ENCODE peak calls at places on chromosomes 16 and 17, in six cellular contexts. J is HCT116, D is K562, B is GM12878, T is SK-N-SH, V is HepG2. C is an unnamed sample. For H3K4me1, the result is how much of the 10 kb centered on the place peaks cover.

GRCh38 chr17:83036193-83036592 is 43.2 kb upstream of the METRNL start:
- DNase-seq in V (no peak), J (no peak), B (no peak), T (no peak), D (no peak), C (no peak)

GRCh38 chr17:74840989-74841666 is 18.6 kb downstream of the GRIN2C start:
- DNase-seq in V (peak), B (no peak), J (no peak), T (no peak), D (peak), C (no peak)

GRCh38 chr16:89917773-89918452 is 749 bp upstream of the MC1R start:
- DNase-seq in V (peak), T (peak), J (peak), D (peak), B (peak), C (no peak)

GRCh38 chr17:50822550-50822949 is 12.8 kb upstream of the WFIKKN2 start:
- DNase-seq in V (no peak), D (no peak), T (no peak), B (no peak), J (no peak), C (no peak)

GRCh38 chr17:38457577-38458371 is 29.5 kb downstream of the ARHGAP23 start:
- DNase-seq in J (no peak), B (no peak), V (no peak), T (no peak), D (no peak), C (no peak)

GRCh38 chr16:4882261-4882632 is 35.0 kb downstream of the UBN1 start:
- DNase-seq in J (no peak), B (no peak), T (peak), D (no peak), V (no peak), C (no peak)

GRCh38 chr17:8623591-8623990 is 6.9 kb downstream of the MYH10 start:
- DNase-seq in D (no peak), T (no peak), J (no peak), V (no peak), B (no peak), C (no peak)

GRCh38 chr17:1909985-1910384 is 80.2 kb downstream of the RPA1 start:
- DNase-seq in D (no peak), J (no peak), V (peak), T (no peak), B (no peak), C (no peak)

GRCh38 chr17:65163990-65164495 is 26.9 kb downstream of the RGS9 start:
- DNase-seq in J (peak), V (peak), B (no peak), D (peak), T (no peak), C (no peak)

GRCh38 chr16:87077750-87078127 is 239.5 kb downstream of the C16orf95 start:
- DNase-seq in T (no peak), V (no peak), D (no peak), J (no peak), B (no peak), C (no peak)

GRCh38 chr16:4410335-4411075 is 5.9 kb downstream of the CORO7 start:
- DNase-seq in T (peak), J (no peak), D (no peak), V (no peak), B (no peak), C (no peak)

GRCh38 chr17:71237903-71238538 is 882.8 kb upstream of the SOX9 start:
- DNase-seq in V (no peak), J (peak), D (no peak), B (no peak), T (peak), C (peak)

GRCh38 chr16:28882476-28883180 is 4.3 kb downstream of the ATP2A1 start:
- DNase-seq in J (no peak), D (no peak), B (no peak), V (no peak), T (no peak), C (no peak)

GRCh38 chr16:58236231-58236690 is 38.4 kb upstream of the CSNK2A2 start:
- DNase-seq in J (peak), D (peak), T (peak), B (no peak), V (peak), C (no peak)

GRCh38 chr16:4320030-4320429 is 4.2 kb downstream of the GLIS2 start:
- DNase-seq in J (no peak), V (no peak), T (no peak), D (no peak), B (no peak), C (no peak)

GRCh38 chr16:78281115-78281514 is 181.7 kb downstream of the WWOX start:
- DNase-seq in T (no peak), B (no peak), V (no peak), J (no peak), D (no peak), C (no peak)

GRCh38 chr16:10528635-10529034 is 51.8 kb downstream of the EMP2 start:
- DNase-seq in J (no peak), V (no peak), B (no peak), D (no peak), T (no peak), C (no peak)

GRCh38 chr17:7862692-7863437 is 5.1 kb downstream of the CYB5D1 start:
- DNase-seq in V (peak), T (peak), J (no peak), D (peak), B (no peak), C (no peak)

DNA sequence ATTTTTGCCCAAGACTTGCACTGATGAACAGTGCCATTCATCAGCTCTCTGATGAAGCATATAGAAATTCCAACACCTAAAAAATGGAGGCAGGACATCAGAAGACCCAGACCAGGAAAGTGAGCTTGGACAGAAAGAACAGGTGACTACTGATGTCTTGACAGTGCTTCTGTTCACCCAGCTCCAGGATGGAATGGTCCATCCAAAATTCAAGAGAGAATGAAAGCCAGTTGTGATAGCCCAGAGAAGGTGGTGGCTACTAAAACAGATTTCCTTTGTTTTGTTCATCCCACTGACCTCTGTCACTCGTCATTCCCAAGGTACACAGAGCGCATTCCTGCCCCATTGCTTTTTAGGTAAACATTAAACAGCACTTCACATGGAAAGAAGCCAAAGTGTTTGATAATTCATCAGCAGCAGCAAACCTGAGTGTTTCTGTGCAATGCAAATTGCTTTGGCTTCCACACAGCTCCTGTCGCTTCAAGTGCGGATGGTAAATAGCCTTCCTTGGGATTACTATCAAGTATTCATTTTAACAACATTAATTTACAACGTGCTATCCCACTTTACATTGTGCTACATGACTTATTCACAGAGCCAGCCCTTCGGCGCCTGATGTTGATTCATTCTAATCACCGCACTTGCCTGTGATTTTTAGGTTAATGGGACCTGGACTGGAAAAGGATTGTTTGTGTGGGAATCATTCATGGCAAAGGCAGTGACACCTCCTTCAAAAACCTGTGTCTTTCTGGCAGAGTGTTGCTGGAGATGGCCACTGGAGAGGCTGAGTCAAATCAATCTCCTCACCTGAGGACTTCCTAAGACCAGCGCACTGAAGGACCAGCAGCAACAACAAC is 65.1 kb upstream of the TOX3 start:
- DNase-seq in B (no peak), T (no peak), D (no peak), V (peak), J (no peak), C (no peak)
- TF ChIP-seq SIN3A in B (no peak), T (no peak), D (no peak), V (peak), J (no peak), C (no peak)

GRCh38 chr16:88784074-88784855 is 755 bp downstream of the PIEZO1 start:
- DNase-seq in V (peak), T (peak), J (no peak), B (no peak), D (peak), C (no peak)

GRCh38 chr16:88783391-88784073 is 1.5 kb downstream of the PIEZO1 start:
- DNase-seq in B (no peak), V (no peak), D (no peak), J (no peak), T (no peak), C (no peak)

GRCh38 chr16:88784856-88785105 is 239 bp downstream of the PIEZO1 start:
- DNase-seq in J (no peak), T (no peak), V (no peak), B (no peak), D (no peak), C (no peak)

GRCh38 chr16:88781140-88782077 is 3.6 kb downstream of the PIEZO1 start:
- DNase-seq in B (no peak), V (no peak), T (no peak), J (no peak), D (no peak), C (no peak)

DNA sequence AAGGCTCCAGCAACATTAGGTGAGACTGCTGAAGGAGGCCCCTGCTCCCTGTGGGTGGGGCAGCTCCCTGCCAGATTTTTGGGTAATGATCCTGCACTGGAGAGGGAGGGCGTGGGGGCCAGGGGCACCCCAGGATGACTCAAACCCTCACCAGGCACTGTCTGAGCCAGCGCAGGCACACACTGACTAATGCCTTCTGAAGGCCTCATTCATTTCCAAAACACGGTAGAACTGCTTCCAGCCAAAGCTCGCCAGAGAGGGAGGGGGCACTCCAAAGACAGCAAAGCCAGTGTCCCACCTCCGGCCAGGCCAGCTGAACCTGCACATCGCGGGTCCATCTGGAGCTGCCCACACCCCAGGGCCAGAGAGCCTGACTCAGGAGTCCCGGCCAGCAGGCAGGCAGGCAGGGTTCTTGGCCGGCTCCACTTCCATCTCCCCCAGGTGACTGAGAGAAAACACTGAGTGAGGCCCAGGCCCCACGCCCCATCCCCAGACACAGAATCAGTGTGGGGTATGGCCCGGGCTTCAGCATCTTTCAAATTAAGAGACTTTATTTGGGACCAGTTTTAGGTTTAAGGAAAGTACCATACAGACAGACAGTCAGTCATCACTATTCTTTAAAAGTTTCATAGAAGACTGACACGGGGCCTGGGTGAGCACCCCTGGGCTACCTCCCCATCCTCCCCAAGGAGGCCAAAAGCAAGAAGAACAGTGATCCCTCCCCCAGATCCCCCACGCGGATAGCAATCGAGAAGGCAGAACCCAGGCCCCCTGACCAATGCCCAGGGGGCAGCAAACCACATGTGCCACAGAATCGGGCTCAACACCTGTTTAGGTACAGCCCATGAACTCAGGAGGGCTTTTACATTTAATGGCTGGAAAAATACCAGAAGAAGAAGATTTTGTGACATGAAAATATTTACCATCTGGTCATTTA is 2.3 kb downstream of the PIEZO1 start:
- DNase-seq in B (no peak), V (no peak), T (no peak), J (peak), D (no peak), C (no peak)
- TF ChIP-seq REST in B (no peak), V (no peak), T (peak), J (no peak), D (no peak), C (no peak)

DNA sequence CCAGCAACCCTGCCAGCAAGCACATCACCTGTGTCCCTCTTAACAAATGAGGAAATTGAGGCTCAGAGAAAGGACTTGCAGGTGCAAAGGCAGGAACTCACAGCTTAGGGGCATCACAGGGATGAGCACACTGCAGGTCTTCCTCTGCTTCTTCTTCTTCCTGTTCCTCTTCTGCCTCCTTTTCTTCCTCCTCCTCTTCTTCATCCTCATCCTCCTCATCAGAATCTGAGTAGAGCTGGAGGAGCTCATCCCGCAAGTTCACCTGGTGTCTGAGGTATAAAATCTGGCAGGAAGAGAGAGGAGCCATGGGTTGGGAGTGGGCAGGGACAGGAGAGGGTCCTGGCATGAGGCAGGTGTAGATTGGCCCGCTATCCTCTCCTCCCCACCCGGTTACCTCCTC is 2.6 kb downstream of the HAP1 start:
- DNase-seq in J (no peak), V (no peak), D (no peak), T (no peak), B (no peak), C (no peak)
- H3K4me1 ChIP-seq in J (under half), V (under half), D (under half), T (under half), B (under half), C (under half)

DNA sequence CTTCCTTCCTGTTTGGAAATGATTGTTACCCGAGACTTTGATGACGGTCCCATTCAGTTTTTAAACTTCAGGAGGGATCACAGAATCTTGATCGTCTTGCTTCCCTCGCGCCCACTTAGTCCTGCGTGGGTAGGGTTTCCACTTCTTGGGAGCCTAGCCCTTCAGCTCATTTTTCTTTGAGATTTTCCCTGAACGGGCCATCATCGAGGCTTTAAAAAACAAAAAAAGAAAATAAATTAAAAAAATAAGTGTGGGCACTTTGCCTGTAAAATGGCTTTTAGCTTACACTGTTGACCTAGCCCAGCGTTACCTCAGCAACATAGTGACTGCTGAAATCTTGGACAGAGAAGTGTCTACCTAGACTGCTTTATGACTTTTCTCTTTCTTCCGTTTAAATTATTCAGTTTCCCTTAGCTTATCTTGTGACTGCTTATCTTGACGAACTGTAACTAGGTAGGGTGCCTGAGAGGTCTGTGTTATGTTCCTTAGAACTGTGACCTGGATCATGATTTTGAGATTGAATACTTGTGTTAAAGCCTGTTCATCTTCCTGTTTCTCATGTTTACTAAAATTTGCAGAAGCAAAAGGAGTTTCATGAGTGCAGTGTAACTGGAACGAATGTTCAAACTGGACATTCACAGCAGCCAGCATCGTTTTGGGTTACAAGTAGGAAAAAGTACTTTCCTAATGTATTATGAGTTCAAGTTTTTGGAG is 868 bp downstream of the WWP2 start:
- DNase-seq in V (peak), B (no peak), J (no peak), D (no peak), T (no peak), C (no peak)
- TF ChIP-seq SIN3A in V (peak), B (no peak), J (no peak), D (no peak), T (no peak), C (no peak)

GRCh38 chr17:47730681-47731080 is 2.4 kb upstream of the TBX21 start:
- DNase-seq in T (peak), D (no peak), B (no peak), J (no peak), V (no peak), C (no peak)

GRCh38 chr17:47727704-47728036 is 5.4 kb upstream of the TBX21 start:
- DNase-seq in B (no peak), V (no peak), D (no peak), J (no peak), T (no peak), C (no peak)

GRCh38 chr17:47731396-47731795 is 1.6 kb upstream of the TBX21 start:
- DNase-seq in J (no peak), V (no peak), T (peak), D (no peak), B (no peak), C (no peak)

GRCh38 chr17:47728214-47728877 is 4.7 kb upstream of the TBX21 start:
- DNase-seq in V (no peak), B (no peak), J (no peak), D (no peak), T (no peak), C (no peak)

DNA sequence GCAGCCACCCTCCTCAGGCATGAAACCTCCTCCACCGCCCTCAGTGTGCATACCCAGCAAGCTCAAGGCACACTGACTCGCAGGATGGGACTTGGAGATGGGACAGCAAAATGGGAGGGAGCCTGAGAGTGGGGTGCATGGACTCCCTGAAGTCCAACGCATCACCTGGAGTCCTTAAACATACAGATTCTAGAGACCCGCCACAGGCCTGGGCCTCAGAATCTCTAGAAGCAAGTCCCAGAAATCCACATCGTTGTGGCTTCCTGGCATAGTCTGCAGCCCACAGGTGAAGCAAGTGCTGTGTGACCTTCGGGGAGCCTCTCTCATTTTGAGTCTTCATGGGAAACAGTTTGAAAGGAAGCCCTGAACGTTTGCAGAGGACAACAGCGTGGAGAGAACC is 3.5 kb upstream of the TBX21 start:
- DNase-seq in V (no peak), B (no peak), T (no peak), D (no peak), J (no peak), C (no peak)
- TF ChIP-seq REST in V (no peak), B (no peak), T (no peak), D (no peak), J (no peak), C (no peak)

DNA sequence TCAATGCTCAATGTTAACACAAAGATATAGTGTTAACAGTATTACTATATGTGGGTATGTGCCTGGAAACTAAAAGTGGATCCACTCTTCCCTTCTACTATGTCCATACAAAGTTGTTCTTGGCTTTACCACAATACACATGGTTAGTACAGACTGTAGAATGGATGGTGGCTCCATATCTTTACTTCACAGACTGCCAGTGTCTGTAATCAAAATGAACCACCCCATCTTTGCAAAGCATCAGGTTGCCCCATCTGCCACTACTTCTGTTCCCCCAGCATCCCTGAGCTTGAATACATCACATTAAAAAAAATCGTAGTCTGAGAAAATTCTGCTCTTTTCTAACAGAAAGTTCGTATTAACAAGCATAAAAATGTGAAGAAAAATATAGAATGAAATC is 30.0 kb downstream of the USP32 start:
- DNase-seq in B (no peak), V (no peak), J (no peak), D (peak), T (no peak), C (no peak)
- H3K4me1 ChIP-seq in B (under half), V (under half), J (under half), D (under half), T (under half), C (under half)

GRCh38 chr17:58969156-58969555 is 137.5 kb downstream of the TRIM37 start:
- DNase-seq in D (no peak), V (no peak), B (no peak), T (peak), J (no peak), C (no peak)
- TF ChIP-seq SIN3A in D (no peak), V (no peak), B (no peak), T (no peak), J (no peak), C (no peak)

C was measured in Panc1.